ENCODE peak calls at places on chromosomes 1 and 21, in four cellular contexts. One of them, this sample, is unnamed.

GRCh38 chr1:91736999-91737615 is 148.8 kb downstream of the TGFBR3 start:
- DNase-seq in GM12878: no peak
- DNase-seq in A549: peak
- DNase-seq in K562: no peak
- DNase-seq in this sample: peak

GRCh38 chr1:47992720-47993119 is 4.5 kb downstream of the TRABD2B start:
- DNase-seq in GM12878: no peak
- DNase-seq in A549: no peak
- DNase-seq in K562: no peak
- DNase-seq in this sample: no peak

GRCh38 chr1:212162635-212163034 is 122.6 kb upstream of the PPP2R5A start:
- DNase-seq in GM12878: peak
- DNase-seq in A549: no peak
- DNase-seq in K562: peak
- DNase-seq in this sample: peak

GRCh38 chr1:222583079-222583478 is 6.7 kb downstream of the TAF1A start:
- DNase-seq in GM12878: peak
- DNase-seq in A549: no peak
- DNase-seq in K562: no peak
- DNase-seq in this sample: no peak

GRCh38 chr1:201348211-201348566 is 29.3 kb downstream of the TNNT2 start:
- DNase-seq in GM12878: no peak
- DNase-seq in A549: peak
- DNase-seq in K562: peak
- DNase-seq in this sample: peak

GRCh38 chr1:227731696-227732585 is 3.2 kb downstream of the JMJD4 start:
- DNase-seq in GM12878: no peak
- DNase-seq in A549: no peak
- DNase-seq in K562: no peak
- DNase-seq in this sample: no peak

GRCh38 chr1:205933672-205934618 is 9.3 kb downstream of the SLC26A9 start:
- DNase-seq in GM12878: no peak
- DNase-seq in A549: peak
- DNase-seq in K562: no peak
- DNase-seq in this sample: peak

GRCh38 chr1:64209221-64209620 is 5.8 kb downstream of the UBE2U start:
- DNase-seq in GM12878: no peak
- DNase-seq in A549: no peak
- DNase-seq in K562: no peak
- DNase-seq in this sample: no peak

GRCh38 chr21:33033961-33034413 is 8.3 kb downstream of the OLIG2 start:
- DNase-seq in GM12878: no peak
- DNase-seq in A549: no peak
- DNase-seq in K562: no peak
- DNase-seq in this sample: no peak

GRCh38 chr1:197063212-197063611 is 3.8 kb downstream of the F13B start:
- DNase-seq in GM12878: no peak
- DNase-seq in A549: no peak
- DNase-seq in K562: no peak
- DNase-seq in this sample: no peak

GRCh38 chr1:22831729-22832413 is 121.2 kb downstream of the EPHB2 start:
- DNase-seq in GM12878: no peak
- DNase-seq in A549: peak
- DNase-seq in K562: no peak
- DNase-seq in this sample: peak

GRCh38 chr21:41866274-41866809 is 12.8 kb downstream of the PRDM15 start:
- DNase-seq in GM12878: no peak
- DNase-seq in A549: no peak
- DNase-seq in K562: no peak
- DNase-seq in this sample: no peak

DNA sequence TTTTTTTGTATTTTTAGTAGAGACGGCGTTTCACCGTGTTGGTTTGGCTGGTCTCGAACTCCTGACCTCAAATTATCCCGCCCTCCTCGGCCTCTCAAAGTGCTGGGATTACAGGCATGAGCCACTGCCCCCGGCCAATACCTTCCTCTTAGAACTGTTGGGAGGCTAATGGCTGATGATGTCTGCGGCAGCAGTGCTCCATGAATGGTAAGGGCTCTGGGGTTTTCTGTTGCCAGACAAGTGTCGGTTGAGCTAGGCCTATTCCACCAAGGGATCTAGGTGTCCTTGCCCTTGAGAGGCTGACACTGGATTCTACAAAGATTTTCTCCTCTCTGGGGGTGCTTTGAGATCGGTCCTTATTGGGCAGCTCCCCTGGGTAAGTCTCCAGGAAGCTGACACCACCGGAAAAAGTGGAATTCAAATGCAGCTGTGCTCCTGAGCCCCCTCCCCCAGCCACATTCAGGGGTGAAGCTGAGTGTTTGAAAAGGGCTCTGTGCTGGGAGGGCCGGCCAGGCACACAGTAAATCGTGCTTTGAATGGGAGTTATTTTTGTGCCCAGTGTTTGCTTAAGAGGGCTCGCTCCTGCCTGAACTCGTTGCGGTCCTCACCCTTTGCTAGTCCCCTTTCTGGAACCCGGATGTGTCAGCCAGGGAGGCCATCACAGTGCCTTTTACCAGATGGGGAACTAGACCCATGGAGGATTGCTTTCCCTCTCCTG is 5.2 kb downstream of the SOX13 start:
- DNase-seq in GM12878: no peak
- DNase-seq in A549: no peak
- DNase-seq in K562: no peak
- DNase-seq in this sample: peak
- TF ChIP-seq ELK1 in GM12878: no peak
- TF ChIP-seq ELK1 in A549: no peak
- TF ChIP-seq ELK1 in K562: no peak
- TF ChIP-seq ELK1 in this sample: no peak

GRCh38 chr21:43869486-43870325 is 4.7 kb downstream of the AGPAT3 start:
- DNase-seq in GM12878: no peak
- DNase-seq in A549: no peak
- DNase-seq in K562: no peak
- DNase-seq in this sample: no peak
- TF ChIP-seq ELK1 in GM12878: no peak
- TF ChIP-seq ELK1 in A549: no peak
- TF ChIP-seq ELK1 in K562: no peak
- TF ChIP-seq ELK1 in this sample: no peak

DNA sequence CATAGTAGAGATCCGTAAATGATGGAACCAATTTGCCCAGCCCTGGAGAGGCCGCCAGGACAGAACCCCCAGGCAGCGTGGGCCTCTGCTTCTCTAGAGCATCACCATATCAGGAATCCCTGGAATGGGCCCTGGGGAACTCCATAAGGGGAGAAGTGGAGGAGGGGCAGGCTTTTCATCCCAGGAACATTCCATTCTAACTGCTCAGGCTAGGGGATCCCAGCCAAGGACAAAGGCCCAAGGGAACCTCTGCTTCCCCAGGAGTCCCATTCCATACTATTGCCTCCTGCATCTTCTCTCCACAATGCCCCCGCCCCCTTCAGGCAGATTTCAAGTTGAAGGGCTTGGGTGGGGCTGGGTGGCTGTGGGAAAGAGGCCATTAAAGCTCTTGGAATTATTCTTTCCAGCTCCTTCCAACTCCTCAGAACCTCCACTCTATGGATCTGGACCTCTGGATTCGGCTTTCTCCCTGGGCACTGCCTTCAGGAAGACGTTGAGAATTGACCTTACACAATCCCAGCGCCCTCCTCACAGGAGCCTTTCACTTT is 6.0 kb downstream of the TRNP1 start:
- DNase-seq in GM12878: no peak
- DNase-seq in A549: peak
- DNase-seq in K562: no peak
- DNase-seq in this sample: peak
- TF ChIP-seq ELK1 in GM12878: no peak
- TF ChIP-seq ELK1 in A549: no peak
- TF ChIP-seq ELK1 in K562: no peak
- TF ChIP-seq ELK1 in this sample: no peak

GRCh38 chr1:16999863-17000262 is 11.9 kb downstream of the ATP13A2 start:
- DNase-seq in GM12878: no peak
- DNase-seq in A549: no peak
- DNase-seq in K562: no peak
- DNase-seq in this sample: no peak
- TF ChIP-seq ELK1 in GM12878: no peak
- TF ChIP-seq ELK1 in A549: no peak
- TF ChIP-seq ELK1 in K562: no peak
- TF ChIP-seq ELK1 in this sample: no peak

GRCh38 chr1:4971666-4972065 is 317.3 kb downstream of the AJAP1 start:
- DNase-seq in GM12878: no peak
- DNase-seq in A549: no peak
- DNase-seq in K562: no peak
- DNase-seq in this sample: no peak

GRCh38 chr1:4972761-4973320 is 318.4 kb downstream of the AJAP1 start:
- DNase-seq in GM12878: no peak
- DNase-seq in A549: no peak
- DNase-seq in K562: no peak
- DNase-seq in this sample: no peak

GRCh38 chr1:4973341-4973740 is 318.9 kb downstream of the AJAP1 start:
- DNase-seq in GM12878: no peak
- DNase-seq in A549: no peak
- DNase-seq in K562: no peak
- DNase-seq in this sample: no peak

GRCh38 chr1:4969556-4970129 is 315.2 kb downstream of the AJAP1 start:
- DNase-seq in GM12878: no peak
- DNase-seq in A549: no peak
- DNase-seq in K562: no peak
- DNase-seq in this sample: no peak

GRCh38 chr1:4970532-4970931 is 316.1 kb downstream of the AJAP1 start:
- DNase-seq in GM12878: no peak
- DNase-seq in A549: no peak
- DNase-seq in K562: no peak
- DNase-seq in this sample: no peak
- TF ChIP-seq ELK1 in GM12878: no peak
- TF ChIP-seq ELK1 in A549: no peak
- TF ChIP-seq ELK1 in K562: no peak
- TF ChIP-seq ELK1 in this sample: no peak

GRCh38 chr1:160640359-160641123 is 6.3 kb downstream of the SLAMF1 start:
- DNase-seq in GM12878: no peak
- DNase-seq in A549: no peak
- DNase-seq in K562: no peak
- DNase-seq in this sample: no peak

GRCh38 chr1:160641323-160642280 is 5.2 kb downstream of the SLAMF1 start:
- DNase-seq in GM12878: no peak
- DNase-seq in A549: no peak
- DNase-seq in K562: no peak
- DNase-seq in this sample: no peak

GRCh38 chr1:160643138-160643537 is 3.7 kb downstream of the SLAMF1 start:
- DNase-seq in GM12878: no peak
- DNase-seq in A549: no peak
- DNase-seq in K562: no peak
- DNase-seq in this sample: no peak

GRCh38 chr1:160644399-160644798 is 2.4 kb downstream of the SLAMF1 start:
- DNase-seq in GM12878: no peak
- DNase-seq in A549: no peak
- DNase-seq in K562: no peak
- DNase-seq in this sample: no peak

GRCh38 chr1:160642281-160642644 is 4.6 kb downstream of the SLAMF1 start:
- DNase-seq in GM12878: no peak
- DNase-seq in A549: no peak
- DNase-seq in K562: no peak
- DNase-seq in this sample: no peak
- TF ChIP-seq ELK1 in GM12878: no peak
- TF ChIP-seq ELK1 in A549: no peak
- TF ChIP-seq ELK1 in K562: no peak
- TF ChIP-seq ELK1 in this sample: no peak

DNA sequence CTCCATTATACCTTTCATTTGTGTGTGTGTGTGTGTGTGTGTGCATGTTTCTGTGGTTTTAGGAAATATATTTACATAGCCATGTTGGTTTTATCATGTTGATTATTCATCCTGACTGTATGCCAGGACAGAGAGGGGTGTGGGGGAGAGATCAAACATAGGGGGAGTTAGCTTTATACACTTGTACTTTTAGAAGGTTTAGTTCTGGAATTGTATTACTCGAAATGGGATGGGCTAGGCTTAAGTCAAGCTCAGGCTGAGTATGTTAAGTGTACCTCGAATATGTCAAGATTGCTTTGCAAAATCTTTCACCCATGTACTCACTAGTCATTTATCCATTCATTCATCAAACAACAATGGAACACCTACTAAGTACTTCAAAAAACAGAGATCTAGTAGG is 123.3 kb downstream of the HMCN1 start:
- DNase-seq in GM12878: no peak
- DNase-seq in A549: no peak
- DNase-seq in K562: no peak
- DNase-seq in this sample: peak
- TF ChIP-seq ELK1 in GM12878: no peak
- TF ChIP-seq ELK1 in A549: no peak
- TF ChIP-seq ELK1 in K562: no peak
- TF ChIP-seq ELK1 in this sample: no peak

GRCh38 chr1:112692681-112693080 is 14.2 kb downstream of the RHOC start:
- DNase-seq in GM12878: no peak
- DNase-seq in A549: no peak
- DNase-seq in K562: no peak
- DNase-seq in this sample: no peak
- TF ChIP-seq ELK1 in GM12878: no peak
- TF ChIP-seq ELK1 in A549: no peak
- TF ChIP-seq ELK1 in K562: no peak
- TF ChIP-seq ELK1 in this sample: no peak

DNA sequence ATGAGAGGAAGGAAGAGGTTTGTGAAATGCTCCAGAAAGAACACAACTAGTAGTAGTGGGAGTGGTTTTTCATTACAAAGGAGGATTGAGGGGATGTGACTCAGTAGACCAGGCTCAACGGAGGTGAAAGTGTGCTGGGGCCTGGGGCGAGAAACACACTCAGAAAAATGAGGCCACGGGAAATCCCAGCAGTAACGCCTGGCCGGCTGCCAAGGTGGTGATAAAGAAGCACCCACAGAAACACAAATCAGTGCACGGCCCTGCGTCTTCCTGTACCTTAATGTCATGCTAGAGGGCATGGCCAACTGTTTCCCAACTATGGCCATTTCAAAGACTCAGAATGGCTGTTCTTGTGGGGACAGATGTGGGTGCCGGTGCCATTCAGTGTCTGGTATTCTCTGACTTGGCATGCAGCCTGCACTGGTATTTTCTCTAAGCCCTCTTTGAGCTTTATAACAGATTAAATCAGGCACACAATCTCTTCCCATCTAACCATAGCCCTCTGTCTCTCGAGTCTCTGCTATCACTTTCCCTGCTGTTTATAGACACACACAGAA is 38.2 kb downstream of the URB2 start:
- DNase-seq in GM12878: peak
- DNase-seq in A549: no peak
- DNase-seq in K562: peak
- DNase-seq in this sample: peak
- TF ChIP-seq ELK1 in GM12878: no peak
- TF ChIP-seq ELK1 in A549: no peak
- TF ChIP-seq ELK1 in K562: no peak
- TF ChIP-seq ELK1 in this sample: no peak